ENCODE peak calls at places on chromosomes 16 and 17, in seven cellular contexts. T is progenitor cell of endocrine pancreas, B is left lung, D is GM03348, P is T-helper 1 cell, R is HTR-8/SVneo, U is upper lobe of right lung. S is an unnamed sample.

GRCh38 chr16:80620656-80621605 is 80.1 kb downstream of the DYNLRB2 start:
- DNase-seq in T (no peak), B (no peak), D (no peak), P (no peak), R (no peak), U (no peak), S (no peak)

GRCh38 chr16:997440-998051 is 16.0 kb downstream of the SOX8 start:
- DNase-seq in T (peak; percentile 38), B (no peak), D (no peak), P (peak; percentile 20), R (peak; percentile 60), U (no peak), S (peak; percentile 41)

GRCh38 chr17:46811978-46812583 is 6.4 kb downstream of the WNT3 start:
- DNase-seq in T (no peak), B (no peak), D (peak; percentile 84), P (no peak), R (peak; percentile 90), U (no peak), S (no peak)

GRCh38 chr16:24730914-24731313 is 1.5 kb downstream of the TNRC6A start:
- DNase-seq in T (no peak), B (no peak), D (no peak), P (no peak), R (no peak), U (no peak), S (no peak)

GRCh38 chr17:57574040-57574513 is 171.0 kb downstream of the CCDC182 start:
- DNase-seq in T (no peak), B (no peak), D (peak; percentile 66), P (no peak), R (no peak), U (no peak), S (no peak)

GRCh38 chr17:50114849-50115357 is 15.1 kb downstream of the SAMD14 start:
- DNase-seq in T (no peak), B (no peak), D (peak; percentile 75), P (peak; percentile 66), R (peak; percentile 73), U (no peak), S (no peak)

GRCh38 chr16:86383488-86384262 is 126.7 kb upstream of the FOXF1 start:
- DNase-seq in T (no peak), B (no peak), D (peak; percentile 83), P (no peak), R (no peak), U (no peak), S (no peak)

GRCh38 chr16:86355114-86355513 is 155.2 kb upstream of the FOXF1 start:
- DNase-seq in T (no peak), B (no peak), D (no peak), P (no peak), R (peak; percentile 54), U (no peak), S (no peak)

GRCh38 chr16:50309156-50309526 is 42.8 kb downstream of the ADCY7 start:
- DNase-seq in T (no peak), B (no peak), D (no peak), P (no peak), R (no peak), U (no peak), S (no peak)

GRCh38 chr17:45820052-45820780 is 24.5 kb upstream of the SPPL2C start:
- DNase-seq in T (no peak), B (no peak), D (no peak), P (no peak), R (no peak), U (no peak), S (no peak)

GRCh38 chr17:17570207-17570797 is 21.2 kb downstream of the PEMT start:
- DNase-seq in T (peak; percentile 30), B (no peak), D (peak; percentile 46), P (no peak), R (peak; percentile 65), U (no peak), S (no peak)

S was measured in central memory CD8-positive, alpha-beta T cell.